ENCODE peak calls at places on chromosomes 4 and X, in ten cellular contexts. H is A549; R is AG09319; P is breast epithelium; D is ELF-1; Z is HCT116; L is NCI-H82; I is bronchial epithelial cell; G is stimulated activated CD8-positive, alpha-beta memory T cell treated with anti-CD3 and anti-CD28 coated beads, Interleukin-7, amount 100 ng/mL, for 1 hour; A is cortex of kidney. J is an unnamed sample.

GRCh38 chr4:149914521-149915115 is 99.0 kb upstream of the IQCM start:
- DNase-seq in A (no peak), D (peak), Z (peak), R (no peak), G (no peak), P (no peak), I (peak), L (peak), H (peak), J (peak)

GRCh38 chr4:7466215-7466614 is 31.5 kb upstream of the PSAPL1 start:
- DNase-seq in P (no peak), D (no peak), I (no peak), L (no peak), R (no peak), H (no peak), Z (no peak), A (no peak), G (no peak), J (peak)

GRCh38 chr4:7266525-7267292 is 74.4 kb downstream of the SORCS2 start:
- DNase-seq in P (no peak), Z (peak), L (no peak), H (peak), R (peak), D (peak), A (no peak), I (peak), G (no peak), J (no peak)

GRCh38 chrX:9957743-9958142 is 9.4 kb upstream of the CLDN34 start:
- DNase-seq in L (no peak), P (no peak), G (no peak), R (no peak), H (no peak), Z (no peak), I (no peak), D (no peak), A (no peak), J (no peak)

GRCh38 chrX:97074400-97074799 is 190.7 kb downstream of the RPA4 start:
- DNase-seq in H (no peak), A (no peak), Z (no peak), L (no peak), G (no peak), D (no peak), P (no peak), I (peak), R (peak), J (no peak)

GRCh38 chr4:84865600-84865999 is 100.9 kb downstream of the WDFY3 start:
- DNase-seq in H (no peak), G (no peak), A (no peak), R (no peak), Z (no peak), D (no peak), I (no peak), L (no peak), P (no peak), J (no peak)

GRCh38 chr4:1112174-1112820 is 1.1 kb downstream of the RNF212 start:
- DNase-seq in H (no peak), A (no peak), L (no peak), Z (no peak), I (no peak), G (no peak), P (no peak), D (no peak), R (no peak), J (no peak)

GRCh38 chrX:136204571-136204970 is 46.6 kb downstream of the MAP7D3 start:
- DNase-seq in I (peak), D (peak), P (no peak), H (peak), R (peak), Z (no peak), G (no peak), A (no peak), L (no peak), J (no peak)

GRCh38 chr4:143512978-143513313 is 556 bp upstream of the SMARCA5 start:
- DNase-seq in I (no peak), H (no peak), L (no peak), A (no peak), P (no peak), R (no peak), Z (no peak), D (no peak), G (no peak), J (no peak)

GRCh38 chr4:146340798-146341197 is 126.5 kb downstream of the REELD1 start:
- DNase-seq in Z (no peak), D (no peak), A (no peak), H (no peak), P (no peak), L (peak), G (no peak), I (peak), R (no peak), J (no peak)

GRCh38 chr4:26257850-26258249 is 63.0 kb upstream of the RBPJ start:
- DNase-seq in H (no peak), Z (no peak), G (no peak), R (no peak), L (no peak), A (no peak), I (no peak), P (no peak), D (no peak), J (no peak)

GRCh38 chr4:26204911-26205368 is 115.9 kb upstream of the RBPJ start:
- DNase-seq in P (no peak), A (no peak), D (no peak), G (no peak), I (no peak), R (no peak), H (no peak), L (no peak), Z (no peak), J (no peak)

J was measured in K562.